ENCODE peak calls at places on chromosomes 16 and 17, in five cellular contexts. Z is A549, P is NB4, Q is fibroblast of lung, J is heart left ventricle. W is an unnamed sample.

GRCh38 chr16:88764913-88765349 is 20.1 kb downstream of the PIEZO1 start:
- DNase-seq in Z (no peak), P (no peak), Q (peak), J (no peak), W (no peak)

GRCh38 chr17:82893779-82894178 is 54.0 kb upstream of the ZNF750 start:
- DNase-seq in Z (no peak), P (no peak), Q (no peak), J (no peak), W (peak)

GRCh38 chr16:50315346-50315997 is 49.1 kb downstream of the ADCY7 start:
- DNase-seq in Z (no peak), P (no peak), Q (peak), J (no peak), W (no peak)

GRCh38 chr17:5978496-5978895 is 91.7 kb upstream of the WSCD1 start:
- DNase-seq in Z (no peak), P (no peak), Q (no peak), J (no peak), W (no peak)

GRCh38 chr16:56852968-56853367 is 12.0 kb upstream of the SLC12A3 start:
- DNase-seq in Z (no peak), P (no peak), Q (no peak), J (no peak), W (no peak)

GRCh38 chr16:89761304-89761922 is 40.1 kb downstream of the ZNF276 start:
- DNase-seq in Z (no peak), P (no peak), Q (no peak), J (no peak), W (no peak)

GRCh38 chr17:19424934-19425868 is 14.2 kb downstream of the RNF112 start:
- DNase-seq in Z (no peak), P (no peak), Q (no peak), J (no peak), W (peak)

GRCh38 chr17:49676276-49676868 is 1.5 kb downstream of the SPOP start:
- DNase-seq in Z (no peak), P (peak), Q (peak), J (no peak), W (peak)

GRCh38 chr17:66715745-66716156 is 119.2 kb upstream of the CACNG5 start:
- DNase-seq in Z (peak), P (peak), Q (peak), J (no peak), W (peak)

GRCh38 chr16:19520861-19521331 is 1.0 kb downstream of the GDE1 start:
- DNase-seq in Z (no peak), P (peak), Q (peak), J (no peak), W (no peak)

GRCh38 chr17:67107811-67108210 is 63.5 kb downstream of the CACNG1 start:
- DNase-seq in Z (no peak), P (no peak), Q (no peak), J (no peak), W (peak)

GRCh38 chr17:72332367-72332766 is 211.5 kb downstream of the SOX9 start:
- DNase-seq in Z (no peak), P (no peak), Q (no peak), J (no peak), W (no peak)

GRCh38 chr16:23174622-23175021 is 7.9 kb upstream of the SCNN1G start:
- DNase-seq in Z (no peak), P (peak), Q (peak), J (no peak), W (peak)

GRCh38 chr16:87507351-87508069 is 14.7 kb upstream of the ZCCHC14 start:
- DNase-seq in Z (no peak), P (no peak), Q (no peak), J (no peak), W (no peak)

GRCh38 chr17:59311051-59311468 is 20.4 kb upstream of the YPEL2 start:
- DNase-seq in Z (peak), P (peak), Q (no peak), J (peak), W (peak)

GRCh38 chr17:42120161-42121065 is 754 bp downstream of the KAT2A start:
- DNase-seq in Z (peak), P (peak), Q (no peak), J (no peak), W (no peak)

GRCh38 chr16:24977673-24978065 is 37.5 kb downstream of the ARHGAP17 start:
- DNase-seq in Z (no peak), P (no peak), Q (peak), J (no peak), W (peak)

GRCh38 chr16:4053663-4054479 is 62.4 kb downstream of the ADCY9 start:
- DNase-seq in Z (no peak), P (peak), Q (peak), J (no peak), W (peak)

GRCh38 chr16:65855171-65856145 is 511.0 kb upstream of the CDH5 start:
- DNase-seq in Z (no peak), P (no peak), Q (no peak), J (no peak), W (no peak)

GRCh38 chr16:87801679-87802300 is 36.0 kb upstream of the KLHDC4 start:
- DNase-seq in Z (no peak), P (no peak), Q (no peak), J (no peak), W (no peak)

GRCh38 chr16:89936034-89936433 is 12.5 kb upstream of the DEF8 start:
- DNase-seq in Z (no peak), P (no peak), Q (no peak), J (no peak), W (no peak)

GRCh38 chr17:47244697-47245096 is 8.9 kb upstream of the ITGB3 start:
- DNase-seq in Z (no peak), P (no peak), Q (no peak), J (no peak), W (no peak)

GRCh38 chr17:73652886-73653480 is 8.7 kb upstream of the SDK2 start:
- DNase-seq in Z (no peak), P (no peak), Q (no peak), J (no peak), W (no peak)

GRCh38 chr17:73653810-73654209 is 9.6 kb upstream of the SDK2 start:
- DNase-seq in Z (no peak), P (no peak), Q (no peak), J (no peak), W (no peak)

GRCh38 chr17:73658821-73659220 is 14.6 kb upstream of the SDK2 start:
- DNase-seq in Z (no peak), P (no peak), Q (no peak), J (no peak), W (no peak)

GRCh38 chr17:73654241-73654640 is 10.0 kb upstream of the SDK2 start:
- DNase-seq in Z (no peak), P (no peak), Q (no peak), J (no peak), W (no peak)

DNA sequence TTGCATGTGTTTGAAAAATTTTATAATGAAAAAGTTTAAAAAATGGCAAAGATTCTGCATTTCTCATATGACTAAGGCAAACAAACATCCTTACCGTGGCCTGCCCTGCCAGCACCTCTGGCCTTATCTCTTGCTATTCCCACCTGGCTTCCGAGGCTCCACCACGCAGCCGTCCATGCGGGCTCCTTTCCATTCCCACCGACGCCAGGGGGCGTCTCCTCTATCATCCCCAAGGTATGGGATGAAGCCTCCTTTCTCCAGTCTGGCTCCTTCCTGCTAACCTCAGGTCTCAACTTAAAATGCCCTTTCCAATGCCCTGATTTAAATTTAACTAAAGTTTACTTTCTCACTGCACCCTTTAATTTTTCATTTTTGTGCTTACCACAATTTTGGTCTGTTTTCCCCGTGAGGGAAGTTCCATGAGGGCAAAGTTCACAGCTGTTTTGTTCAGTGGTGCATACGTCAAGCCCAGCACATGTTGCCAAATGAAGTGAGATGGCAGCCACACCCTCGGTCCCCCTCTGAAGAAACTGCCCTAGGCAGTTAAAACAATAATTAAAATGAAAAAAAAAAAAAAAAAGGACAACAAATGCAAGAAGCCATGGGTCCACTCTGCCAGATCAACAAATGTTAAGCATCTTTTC is 13.3 kb upstream of the SDK2 start:
- DNase-seq in Z (peak), P (peak), Q (peak), J (peak), W (no peak)
- TF ChIP-seq CTCF in Z (peak), P (peak), Q (peak), J (peak), W (peak)

DNA sequence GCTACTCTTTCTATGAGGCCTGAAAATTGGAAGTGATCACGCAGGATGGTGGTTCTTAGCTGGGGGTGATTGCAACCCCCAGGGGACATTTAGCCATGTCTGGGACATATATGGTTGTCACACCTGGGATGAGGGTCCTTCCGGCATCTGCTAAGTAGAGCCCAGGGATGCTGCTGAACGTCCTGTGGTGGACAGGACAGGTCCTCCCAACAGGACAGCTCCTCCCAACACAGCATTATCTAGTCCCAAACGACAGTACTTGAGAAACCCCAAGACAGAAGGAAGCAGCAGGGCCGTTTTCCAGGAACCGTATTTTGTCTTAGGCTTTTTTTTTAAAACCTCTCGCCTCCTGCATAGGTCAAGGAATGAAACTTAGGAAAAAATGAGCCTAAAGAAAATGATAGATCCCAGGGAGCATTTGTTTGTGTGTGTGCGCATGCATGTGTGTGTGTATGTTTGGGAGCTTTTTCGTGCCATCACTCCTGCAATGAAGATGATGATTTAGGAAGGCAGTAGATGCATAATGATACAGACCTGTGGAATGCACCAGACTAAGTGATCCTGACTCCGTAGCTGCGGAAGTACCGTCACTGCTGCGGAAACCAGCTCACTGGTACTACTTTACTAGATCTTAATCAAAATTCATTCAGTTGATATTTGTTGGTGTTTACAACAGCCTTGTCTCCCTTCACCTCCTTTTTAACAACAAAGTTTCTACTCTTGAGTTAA is 118.2 kb downstream of the SNX29 start:
- DNase-seq in Z (no peak), P (no peak), Q (peak), J (no peak), W (peak)
- TF ChIP-seq CTCF in Z (no peak), P (no peak), Q (no peak), J (no peak), W (no peak)

DNA sequence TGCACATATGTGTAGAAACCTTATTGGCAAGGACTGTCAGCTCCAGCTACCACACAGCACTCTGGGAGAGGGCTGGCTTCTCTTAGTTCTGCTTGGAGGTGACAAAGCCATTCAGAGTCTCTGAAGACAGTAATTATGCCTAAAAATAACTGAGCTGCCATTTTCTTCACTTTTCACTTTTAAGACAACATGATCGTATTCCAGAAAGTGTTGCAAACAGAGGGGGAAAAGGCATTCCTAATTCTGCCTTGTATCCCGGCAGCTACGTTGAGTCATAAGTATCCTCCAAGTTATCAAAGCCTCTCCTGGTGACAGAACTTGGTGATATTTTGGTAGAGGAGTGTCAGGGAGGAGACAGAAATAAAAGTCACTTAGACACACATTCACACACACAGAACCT is 327.7 kb downstream of the HAPSTR1 start:
- DNase-seq in Z (no peak), P (no peak), Q (no peak), J (no peak), W (no peak)
- TF ChIP-seq CTCF in Z (no peak), P (no peak), Q (no peak), J (no peak), W (no peak)

GRCh38 chr16:84735846-84736586 is 36.2 kb downstream of the USP10 start:
- DNase-seq in Z (no peak), P (no peak), Q (peak), J (peak), W (no peak)
- TF ChIP-seq CTCF in Z (no peak), P (no peak), Q (no peak), J (peak), W (peak)